ENCODE peak calls at places on chromosomes 3 and 15, in six cellular contexts. C is SK-N-SH, P is K562, Z is HepG2, A is esophagus muscularis mucosa, K is HCT116. R is an unnamed sample.

GRCh38 chr3:176590722-176591121 is 606.6 kb downstream of the TBL1XR1 start:
- DNase-seq in C (no peak), P (no peak), Z (no peak), A (no peak), K (no peak), R (no peak)

GRCh38 chr3:50304601-50305000 is 1.2 kb upstream of the HYAL1 start:
- DNase-seq in C (no peak), P (no peak), Z (no peak), A (no peak), K (no peak), R (no peak)

GRCh38 chr3:133038089-133038730 is at the start of gene TMEM108:
- DNase-seq in C (peak), P (peak), Z (no peak), A (no peak), K (no peak), R (peak)

GRCh38 chr3:97992547-97993173 is 20.4 kb upstream of the RIOX2 start:
- DNase-seq in C (no peak), P (no peak), Z (peak), A (no peak), K (no peak), R (no peak)

GRCh38 chr3:54427951-54428871 is 305.9 kb downstream of the CACNA2D3 start:
- DNase-seq in C (peak), P (peak), Z (peak), A (no peak), K (peak), R (peak)

GRCh38 chr15:40436116-40436891 is 4.4 kb upstream of the BAHD1 start:
- DNase-seq in C (peak), P (peak), Z (no peak), A (no peak), K (no peak), R (no peak)

GRCh38 chr15:55654541-55654940 is 66.4 kb upstream of the PYGO1 start:
- DNase-seq in C (no peak), P (no peak), Z (no peak), A (no peak), K (no peak), R (no peak)

GRCh38 chr3:56923546-56924224 is 121.9 kb upstream of the ARHGEF3 start:
- DNase-seq in C (no peak), P (no peak), Z (no peak), A (no peak), K (peak), R (peak)

GRCh38 chr3:180913582-180914404 is 1.3 kb downstream of the FXR1 start:
- DNase-seq in C (no peak), P (no peak), Z (no peak), A (no peak), K (no peak), R (no peak)

GRCh38 chr3:89164774-89165173 is 57.4 kb downstream of the EPHA3 start:
- DNase-seq in C (no peak), P (no peak), Z (no peak), A (no peak), K (no peak), R (no peak)

GRCh38 chr3:172332256-172333041 is 115.8 kb downstream of the GHSR start:
- DNase-seq in C (peak), P (peak), Z (peak), A (no peak), K (no peak), R (peak)

GRCh38 chr15:92000709-92001108 is 147.2 kb downstream of the SLCO3A1 start:
- DNase-seq in C (no peak), P (no peak), Z (no peak), A (no peak), K (no peak), R (no peak)

GRCh38 chr3:137642831-137643230 is 121.3 kb upstream of the SOX14 start:
- DNase-seq in C (no peak), P (no peak), Z (no peak), A (no peak), K (no peak), R (no peak)

GRCh38 chr3:15332405-15333098 is at the start of gene SH3BP5:
- DNase-seq in C (peak), P (peak), Z (no peak), A (no peak), K (peak), R (peak)

GRCh38 chr15:56759450-56759845 is 26.1 kb upstream of the ZNF280D start:
- DNase-seq in C (no peak), P (no peak), Z (no peak), A (no peak), K (no peak), R (peak)

GRCh38 chr15:37636736-37637135 is 297.7 kb upstream of the TMCO5A start:
- DNase-seq in C (no peak), P (no peak), Z (no peak), A (no peak), K (no peak), R (no peak)

GRCh38 chr3:13565581-13566461 is 16.9 kb downstream of the FBLN2 start:
- DNase-seq in C (peak), P (peak), Z (no peak), A (no peak), K (no peak), R (no peak)

GRCh38 chr3:13902648-13903238 is 22.9 kb upstream of the WNT7A start:
- DNase-seq in C (no peak), P (no peak), Z (no peak), A (no peak), K (no peak), R (no peak)

GRCh38 chr15:89828324-89829145 is 13.9 kb upstream of the ANPEP start:
- DNase-seq in C (no peak), P (no peak), Z (no peak), A (no peak), K (no peak), R (no peak)

GRCh38 chr3:196186661-196187573 is 24.3 kb downstream of the ZDHHC19 start:
- DNase-seq in C (peak), P (no peak), Z (no peak), A (no peak), K (no peak), R (no peak)

GRCh38 chr3:93989241-93989640 is 9.3 kb downstream of the ARL13B start:
- DNase-seq in C (no peak), P (no peak), Z (no peak), A (no peak), K (no peak), R (no peak)

GRCh38 chr3:195032955-195033354 is 238.0 kb downstream of the XXYLT1 start:
- DNase-seq in C (no peak), P (no peak), Z (no peak), A (no peak), K (no peak), R (no peak)

GRCh38 chr15:67322481-67322880 is 67.9 kb downstream of the IQCH start:
- DNase-seq in C (no peak), P (no peak), Z (no peak), A (no peak), K (no peak), R (no peak)

GRCh38 chr3:171691485-171691884 is 118.8 kb downstream of the PLD1 start:
- DNase-seq in C (no peak), P (no peak), Z (no peak), A (no peak), K (no peak), R (no peak)

GRCh38 chr3:52046186-52046913 is 10.0 kb downstream of the DUSP7 start:
- DNase-seq in C (peak), P (no peak), Z (no peak), A (no peak), K (peak), R (peak)

GRCh38 chr15:96551196-96551595 is 220.7 kb downstream of the NR2F2 start:
- DNase-seq in C (no peak), P (no peak), Z (no peak), A (no peak), K (no peak), R (no peak)

GRCh38 chr3:82643948-82644347 is 882.5 kb upstream of the GBE1 start:
- DNase-seq in C (peak), P (no peak), Z (peak), A (no peak), K (no peak), R (no peak)

GRCh38 chr3:104578558-104578957 is 788.2 kb upstream of the ALCAM start:
- DNase-seq in C (no peak), P (no peak), Z (no peak), A (no peak), K (no peak), R (no peak)

GRCh38 chr3:160956785-160957184 is 148.4 kb downstream of the B3GALNT1 start:
- DNase-seq in C (no peak), P (no peak), Z (peak), A (no peak), K (no peak), R (no peak)

GRCh38 chr3:150059241-150059640 is 88.5 kb upstream of the PFN2 start:
- DNase-seq in C (no peak), P (no peak), Z (no peak), A (no peak), K (no peak), R (no peak)

GRCh38 chr15:68403161-68403941 is 28.6 kb downstream of the ITGA11 start:
- DNase-seq in C (no peak), P (no peak), Z (no peak), A (no peak), K (no peak), R (peak)

GRCh38 chr3:7241584-7242302 is 380.8 kb downstream of the GRM7 start:
- DNase-seq in C (no peak), P (no peak), Z (no peak), A (no peak), K (no peak), R (no peak)

GRCh38 chr3:194607592-194608386 is 25.4 kb downstream of the TMEM44 start:
- DNase-seq in C (no peak), P (no peak), Z (no peak), A (no peak), K (no peak), R (no peak)

GRCh38 chr3:133799794-133800585 is 5.6 kb upstream of the SRPRB start:
- DNase-seq in C (no peak), P (no peak), Z (peak), A (no peak), K (no peak), R (no peak)

GRCh38 chr15:48806151-48806550 is 4.7 kb downstream of the CEP152 start:
- DNase-seq in C (no peak), P (no peak), Z (no peak), A (no peak), K (no peak), R (no peak)

GRCh38 chr15:60905587-60905986 is 323.5 kb downstream of the RORA start:
- DNase-seq in C (no peak), P (no peak), Z (no peak), A (no peak), K (no peak), R (no peak)

GRCh38 chr3:150922611-150923010 is 17.4 kb upstream of the MINDY4B start:
- DNase-seq in C (peak), P (peak), Z (no peak), A (no peak), K (peak), R (no peak)

DNA sequence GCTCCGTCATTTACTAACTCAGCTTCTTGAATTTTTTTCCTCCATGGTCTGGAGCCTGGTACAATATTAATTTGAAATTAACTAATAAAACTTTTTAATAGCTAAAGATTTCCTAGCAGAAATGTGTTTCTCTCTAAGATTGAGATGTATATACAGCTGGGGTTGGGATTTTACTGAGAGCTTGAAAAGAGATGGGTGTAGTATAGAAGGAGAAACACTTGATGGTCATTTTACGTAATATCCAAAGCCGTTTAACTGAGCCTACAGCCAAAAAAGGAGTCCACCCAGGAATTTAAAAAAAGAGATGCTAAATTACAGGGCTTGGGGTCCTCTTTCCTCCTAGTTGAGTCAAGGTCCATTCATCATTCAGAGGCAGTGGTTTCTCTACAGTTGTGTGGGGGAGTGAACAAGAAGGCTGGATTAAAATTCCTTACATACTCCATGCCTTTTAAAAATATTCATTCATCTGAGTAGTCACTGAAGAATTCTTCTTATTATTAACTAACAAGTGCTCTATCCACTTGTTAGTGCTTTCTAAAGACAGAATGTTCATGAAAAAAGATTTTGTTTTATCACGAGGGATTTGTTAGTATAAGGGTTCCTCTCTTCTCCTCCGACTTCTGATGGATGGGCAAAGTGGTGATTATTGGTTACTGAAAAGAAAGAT is 255.3 kb upstream of the IL12A start:
- DNase-seq in C (no peak), P (no peak), Z (no peak), A (no peak), K (no peak), R (no peak)
- TF ChIP-seq POLR2AphosphoS5 in C (no peak), P (no peak), Z (no peak), A (no peak), K (no peak), R (no peak)

GRCh38 chr3:31066999-31067398 is 172.5 kb upstream of the GADL1 start:
- DNase-seq in C (peak), P (no peak), Z (no peak), A (no peak), K (no peak), R (no peak)
- TF ChIP-seq POLR2AphosphoS5 in C (no peak), P (no peak), Z (no peak), A (no peak), K (no peak), R (peak)

GRCh38 chr3:147760998-147761397 is 351.8 kb downstream of the ZIC1 start:
- DNase-seq in C (no peak), P (no peak), Z (no peak), A (no peak), K (no peak), R (no peak)

GRCh38 chr3:147757919-147758318 is 348.8 kb downstream of the ZIC1 start:
- DNase-seq in C (no peak), P (no peak), Z (no peak), A (no peak), K (no peak), R (no peak)

GRCh38 chr3:147756478-147756877 is 347.3 kb downstream of the ZIC1 start:
- DNase-seq in C (no peak), P (no peak), Z (no peak), A (no peak), K (no peak), R (no peak)

DNA sequence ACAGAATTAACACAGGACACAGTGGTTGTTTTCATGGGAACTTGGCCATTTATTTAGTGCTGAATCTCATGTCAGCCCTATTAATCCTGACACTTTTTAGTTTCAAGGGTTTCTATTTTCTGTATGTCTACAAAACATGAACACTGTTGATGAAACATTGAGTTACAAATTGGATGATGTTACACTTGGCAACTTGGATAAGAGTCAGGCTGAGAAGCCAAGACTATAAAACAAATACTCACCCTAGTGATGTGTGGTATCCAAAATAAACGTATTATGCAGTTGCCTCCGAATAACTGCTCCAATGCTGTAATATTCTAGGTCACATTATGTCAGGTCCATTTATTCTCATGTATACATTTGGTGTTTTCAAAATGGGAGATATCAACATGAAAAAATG is 349.6 kb downstream of the ZIC1 start:
- DNase-seq in C (no peak), P (no peak), Z (no peak), A (no peak), K (no peak), R (no peak)
- TF ChIP-seq POLR2AphosphoS5 in C (no peak), P (no peak), Z (no peak), A (no peak), K (no peak), R (no peak)

DNA sequence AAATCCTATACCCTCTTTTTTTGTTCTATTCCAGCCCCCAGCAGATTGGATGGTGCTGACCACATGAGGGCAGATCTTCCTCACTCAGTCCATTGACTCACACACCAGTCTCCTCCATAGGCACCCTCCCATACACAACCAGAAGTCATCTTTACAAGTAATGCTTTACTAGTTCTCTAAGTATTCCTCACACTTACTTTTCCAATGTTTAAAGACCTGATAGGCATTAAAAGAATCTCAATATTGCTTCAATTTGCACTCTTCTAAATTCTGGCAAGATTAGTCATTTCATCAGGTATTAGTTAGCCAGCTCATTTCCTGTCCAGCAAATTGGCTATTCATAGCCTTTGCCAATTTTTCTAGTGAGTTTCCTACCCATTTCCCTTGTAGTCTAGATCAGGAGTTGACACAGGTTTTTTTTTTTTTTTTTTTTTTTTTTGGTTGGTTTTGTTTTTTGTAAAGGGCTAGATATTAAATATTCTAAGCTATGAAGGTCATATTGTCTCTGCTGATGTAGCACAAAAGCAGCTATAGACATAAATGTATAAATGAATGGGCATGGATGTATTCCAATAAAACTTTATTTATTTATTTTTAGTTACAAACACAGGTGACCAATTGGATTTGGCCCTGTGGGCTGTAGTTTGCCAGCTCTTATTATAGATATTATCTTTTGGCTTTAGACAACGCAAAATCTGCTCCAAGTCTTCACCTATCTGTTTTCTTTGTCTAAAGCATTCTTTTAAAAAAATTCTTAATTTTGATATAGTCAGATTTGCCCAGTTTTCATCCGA is 76.1 kb downstream of the ABHD5 start:
- DNase-seq in C (no peak), P (no peak), Z (no peak), A (no peak), K (no peak), R (no peak)
- TF ChIP-seq POLR2AphosphoS5 in C (peak), P (no peak), Z (no peak), A (no peak), K (no peak), R (no peak)